ENCODE peak calls at places on chromosomes 12 and 14, in four cellular contexts. H is A549; P is aorta; O is CD4-positive, CD25-positive, alpha-beta regulatory T cell. G is an unnamed sample. For H3K4me1, the result is how much of the 10 kb centered on the place peaks cover.

GRCh38 chr12:14567311-14568195 is at the start of gene PLBD1:
- DNase-seq in H (peak), P (peak), O (no peak), G (peak)

GRCh38 chr12:24948452-24948815 is 467 bp downstream of the BCAT1 start:
- DNase-seq in H (peak), P (no peak), O (no peak), G (no peak)

GRCh38 chr14:23299558-23299957 is 3.1 kb downstream of the PPP1R3E start:
- DNase-seq in H (peak), P (no peak), O (no peak), G (no peak)

GRCh38 chr14:30227436-30227835 is 299.8 kb upstream of the PRKD1 start:
- DNase-seq in H (no peak), P (no peak), O (no peak), G (peak)

GRCh38 chr14:101195309-101195724 is 291.8 kb upstream of the RTL1 start:
- DNase-seq in H (no peak), P (no peak), O (no peak), G (no peak)

GRCh38 chr12:127108360-127109215 is 1158.4 kb upstream of the TMEM132C start:
- DNase-seq in H (peak), P (no peak), O (peak), G (peak)

GRCh38 chr12:28192145-28192544 is 1.9 kb downstream of the CCDC91 start:
- DNase-seq in H (no peak), P (no peak), O (no peak), G (no peak)

GRCh38 chr12:132456944-132457495 is 32.9 kb upstream of the FBRSL1 start:
- DNase-seq in H (no peak), P (no peak), O (no peak), G (peak)

GRCh38 chr12:126727218-126727601 is 1539.8 kb upstream of the TMEM132C start:
- DNase-seq in H (no peak), P (no peak), O (no peak), G (no peak)

GRCh38 chr12:127014079-127014478 is 1252.9 kb upstream of the TMEM132C start:
- DNase-seq in H (no peak), P (no peak), O (no peak), G (no peak)

GRCh38 chr14:100541621-100542560 is 45.3 kb downstream of the BEGAIN start:
- DNase-seq in H (no peak), P (peak), O (no peak), G (peak)

GRCh38 chr14:56342419-56342901 is 224.2 kb downstream of the PELI2 start:
- DNase-seq in H (no peak), P (no peak), O (no peak), G (no peak)

GRCh38 chr12:15788266-15789214 is 648 bp downstream of the EPS8 start:
- DNase-seq in H (peak), P (peak), O (peak), G (peak)

GRCh38 chr12:89376202-89376529 is 23.9 kb upstream of the DUSP6 start:
- DNase-seq in H (no peak), P (no peak), O (no peak), G (no peak)

GRCh38 chr14:98133806-98134205 is 1138.2 kb downstream of the BCL11B start:
- DNase-seq in H (peak), P (no peak), O (no peak), G (no peak)

GRCh38 chr12:78181544-78182162 is 351.0 kb downstream of the NAV3 start:
- DNase-seq in H (peak), P (no peak), O (no peak), G (no peak)

GRCh38 chr12:4700621-4701026 is 19.6 kb upstream of the GALNT8 start:
- DNase-seq in H (no peak), P (no peak), O (no peak), G (peak)

GRCh38 chr12:105352049-105352448 is 21.6 kb downstream of the C12orf75 start:
- DNase-seq in H (no peak), P (no peak), O (no peak), G (no peak)

GRCh38 chr12:116318738-116319050 is 41.2 kb upstream of the MED13L start:
- DNase-seq in H (no peak), P (no peak), O (no peak), G (no peak)

GRCh38 chr12:123061806-123062205 is 81.3 kb downstream of the ARL6IP4 start:
- DNase-seq in H (no peak), P (no peak), O (no peak), G (no peak)

GRCh38 chr14:95156153-95156764 is 1.1 kb downstream of the DICER1 start:
- DNase-seq in H (peak), P (no peak), O (no peak), G (no peak)

GRCh38 chr14:35750202-35750904 is 58.7 kb downstream of the RALGAPA1 start:
- DNase-seq in H (no peak), P (no peak), O (no peak), G (no peak)

GRCh38 chr14:55221186-55221585 is 29.8 kb upstream of the DLGAP5 start:
- DNase-seq in H (no peak), P (no peak), O (no peak), G (no peak)

GRCh38 chr14:96297000-96297399 is 41.0 kb downstream of the BDKRB1 start:
- DNase-seq in H (peak), P (no peak), O (peak), G (no peak)

GRCh38 chr12:106141452-106141851 is 2.7 kb upstream of the NUAK1 start:
- DNase-seq in H (no peak), P (no peak), O (no peak), G (no peak)

GRCh38 chr14:98189521-98189920 is 1082.5 kb downstream of the BCL11B start:
- DNase-seq in H (no peak), P (no peak), O (peak), G (no peak)

GRCh38 chr14:101559624-101560533 is 1.4 kb upstream of the DIO3 start:
- DNase-seq in H (no peak), P (no peak), O (no peak), G (peak)

GRCh38 chr12:14216405-14217294 is 148.8 kb upstream of the ATF7IP start:
- DNase-seq in H (no peak), P (no peak), O (peak), G (no peak)

GRCh38 chr14:49992901-49993335 is 100.0 kb downstream of the ARF6 start:
- DNase-seq in H (peak), P (no peak), O (no peak), G (no peak)

GRCh38 chr12:84913151-84913550 is 552 bp upstream of the SLC6A15 start:
- DNase-seq in H (peak), P (no peak), O (no peak), G (no peak)

GRCh38 chr12:4909397-4909733 is 340 bp upstream of the KCNA1 start:
- DNase-seq in H (no peak), P (peak), O (no peak), G (peak)

GRCh38 chr14:39428118-39428517 is 4.1 kb downstream of the FBXO33 start:
- DNase-seq in H (no peak), P (no peak), O (no peak), G (no peak)

GRCh38 chr14:39430762-39431415 is 1.3 kb downstream of the FBXO33 start:
- DNase-seq in H (peak), P (no peak), O (no peak), G (no peak)

GRCh38 chr14:39425947-39426346 is 6.3 kb downstream of the FBXO33 start:
- DNase-seq in H (no peak), P (no peak), O (no peak), G (no peak)

GRCh38 chr14:39423793-39424192 is 8.4 kb downstream of the FBXO33 start:
- DNase-seq in H (no peak), P (no peak), O (no peak), G (no peak)

DNA sequence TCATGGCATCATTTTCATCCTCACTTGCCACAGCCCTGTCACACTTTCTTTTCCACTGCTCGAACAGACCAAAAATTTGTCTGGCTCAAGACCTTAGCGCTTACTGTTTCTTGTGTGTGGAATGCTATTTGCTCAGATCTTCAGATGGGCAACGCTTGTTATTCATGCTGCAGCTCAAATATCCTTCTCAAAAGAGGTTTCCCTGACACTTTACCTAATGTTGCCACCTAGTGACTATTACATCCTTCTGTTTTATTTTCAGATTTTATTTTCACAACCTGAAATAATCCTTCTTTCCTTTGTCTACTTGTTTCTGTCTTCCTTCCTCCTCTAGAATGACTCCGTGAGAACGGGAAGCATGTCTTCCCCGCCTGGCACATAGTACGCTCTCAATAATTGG is 5.6 kb downstream of the FBXO33 start:
- DNase-seq in H (peak), P (no peak), O (no peak), G (no peak)
- H3K4me3 ChIP-seq in H (no peak), P (no peak), O (peak), G (no peak)

DNA sequence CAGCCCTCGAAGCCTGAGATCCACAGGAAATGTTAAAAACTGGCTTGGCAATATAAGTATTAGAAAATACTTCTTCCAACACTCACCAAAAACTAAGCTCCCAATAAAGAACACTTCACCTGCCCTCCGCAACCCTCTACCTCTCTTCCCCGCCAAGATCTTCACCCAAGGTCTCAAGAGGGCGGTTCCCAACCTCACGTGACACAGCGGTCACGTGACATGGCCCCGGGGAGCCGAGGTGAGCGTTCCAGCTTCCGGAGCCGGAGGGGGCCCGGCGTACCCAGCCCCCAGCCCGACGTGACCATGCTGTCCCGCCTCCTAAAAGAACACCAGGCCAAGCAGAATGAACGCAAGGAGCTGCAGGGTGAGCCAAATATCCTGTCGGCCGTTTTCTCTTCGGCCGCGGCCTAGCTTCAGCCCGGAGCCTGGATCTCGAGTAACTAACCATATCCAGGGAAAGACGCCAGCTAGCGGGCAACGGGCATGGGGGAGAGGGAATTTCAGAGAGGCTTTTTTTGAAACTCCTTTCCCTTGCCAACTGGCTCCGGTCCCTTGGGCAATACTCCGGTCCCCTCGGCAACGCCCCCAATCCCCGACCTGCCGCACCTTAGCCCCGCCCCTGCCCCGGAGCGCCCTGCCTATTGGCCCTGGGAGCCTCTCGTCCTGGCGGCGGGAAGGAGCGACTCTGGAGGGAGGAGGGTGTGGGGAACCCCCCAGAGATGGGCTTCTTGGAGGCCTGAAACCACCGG is at the start of gene BLOC1S1:
- DNase-seq in H (peak), P (peak), O (peak), G (peak)
- H3K4me1 ChIP-seq in H (under half), P (under half), O (under half), G (under half)

DNA sequence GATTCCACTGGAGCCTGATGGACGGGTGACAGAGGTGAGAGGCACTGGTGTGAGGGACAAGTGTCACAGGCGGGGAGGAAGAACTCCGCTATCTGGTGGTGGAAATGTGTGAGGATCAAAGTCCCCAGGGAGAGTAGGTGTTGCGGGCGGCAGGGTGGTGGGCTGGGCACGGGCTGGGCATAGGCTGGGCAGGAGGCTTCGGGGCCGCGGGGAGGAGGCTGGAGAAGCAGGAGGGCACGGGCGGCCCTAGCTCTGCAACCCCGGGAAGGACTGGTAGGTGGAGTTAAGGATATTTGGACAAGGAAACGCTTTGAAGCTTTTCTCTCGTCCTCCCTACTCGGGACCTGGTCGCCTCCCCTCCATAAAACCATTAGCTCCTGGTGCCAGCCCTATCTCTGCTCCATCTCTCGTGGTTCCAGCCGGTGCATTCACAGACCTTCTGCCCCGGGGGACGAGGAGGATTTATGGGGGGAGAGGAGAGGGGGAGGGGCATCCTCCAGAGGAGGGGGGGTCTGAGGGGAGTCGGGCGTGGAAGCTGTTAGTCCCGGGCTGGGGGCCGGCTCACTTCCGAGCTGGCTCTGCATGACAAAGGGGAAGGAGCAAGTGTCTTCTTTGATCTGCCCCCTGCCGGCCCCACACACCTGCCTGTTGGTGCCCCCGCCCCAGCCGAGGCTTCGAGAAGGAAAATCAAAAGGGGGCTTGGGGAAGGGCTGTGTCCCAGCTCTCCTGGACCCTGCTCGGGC is 478 bp downstream of the WNT5B start:
- DNase-seq in H (no peak), P (peak), O (no peak), G (no peak)
- H3K4me3 ChIP-seq in H (peak), P (peak), O (no peak), G (peak)

DNA sequence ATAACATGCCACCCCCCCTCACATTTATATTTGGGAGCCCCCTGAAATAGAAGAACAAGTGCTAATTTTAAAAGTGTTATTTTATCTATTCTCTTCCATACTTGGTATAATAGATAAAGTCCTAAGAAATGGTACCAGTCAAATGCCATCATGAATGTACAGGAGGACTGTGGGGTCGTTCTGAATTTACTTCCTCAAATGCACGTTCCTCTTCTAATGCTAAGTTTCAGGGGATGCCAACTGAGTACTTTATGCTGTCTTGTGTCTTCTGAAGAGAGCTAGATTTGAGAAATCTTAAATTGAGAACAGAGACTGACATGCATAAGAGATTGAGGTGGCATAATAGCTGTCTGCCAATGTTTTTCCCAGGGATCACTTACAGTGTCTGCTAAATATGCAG is 59.0 kb downstream of the CFAP54 start:
- DNase-seq in H (no peak), P (no peak), O (no peak), G (no peak)
- H3K4me1 ChIP-seq in H (under half), P (under half), O (under half), G (under half)

GRCh38 chr14:91078095-91078737 is 17.8 kb upstream of the RPS6KA5 start:
- DNase-seq in H (no peak), P (no peak), O (peak), G (no peak)

GRCh38 chr14:91070572-91070971 is 10.1 kb upstream of the RPS6KA5 start:
- DNase-seq in H (no peak), P (no peak), O (no peak), G (no peak)

GRCh38 chr14:91075553-91075952 is 15.1 kb upstream of the RPS6KA5 start:
- DNase-seq in H (no peak), P (no peak), O (no peak), G (no peak)
- H3K4me3 ChIP-seq in H (no peak), P (no peak), O (no peak), G (no peak)

DNA sequence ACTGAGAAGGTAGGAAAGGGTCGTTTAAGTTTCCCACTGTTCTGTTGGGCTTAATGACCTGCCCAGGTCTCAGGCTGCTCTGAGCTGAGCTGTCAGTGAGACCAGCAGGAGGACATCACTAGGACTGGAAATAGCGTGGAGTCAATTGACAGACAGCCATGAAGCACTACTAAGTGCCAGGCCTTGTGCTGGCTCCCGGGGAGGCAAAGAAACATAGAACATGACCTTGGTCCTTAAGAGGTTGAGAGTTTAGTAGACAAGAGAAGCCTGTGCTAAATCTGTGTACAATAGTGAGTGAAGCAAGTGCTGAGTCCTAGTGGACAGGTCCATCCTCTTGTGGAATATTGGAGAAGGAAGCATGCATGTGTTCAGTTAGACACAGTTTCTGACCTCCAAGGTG is 239.2 kb downstream of the CACNA1C start:
- DNase-seq in H (no peak), P (no peak), O (no peak), G (no peak)
- H3K4me1 ChIP-seq in H (under half), P (under half), O (under half), G (under half)

DNA sequence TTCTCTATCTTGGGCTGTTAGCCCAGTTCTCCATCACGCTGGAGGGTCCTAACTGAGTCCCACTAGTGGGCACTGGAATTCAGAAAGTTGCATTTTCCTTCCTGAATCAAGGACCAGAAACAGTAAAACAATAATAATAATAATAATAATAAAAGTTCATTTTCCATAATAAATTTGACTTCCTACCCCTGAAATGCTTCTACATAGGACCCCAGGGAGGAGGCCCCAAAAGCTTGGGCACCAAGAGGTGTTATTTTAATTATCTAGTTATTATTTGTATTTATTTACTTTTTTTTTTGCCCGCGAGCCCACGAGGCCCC is 12.4 kb downstream of the SCNN1A start:
- DNase-seq in H (no peak), P (no peak), O (no peak), G (no peak)
- H3K4me3 ChIP-seq in H (peak), P (peak), O (no peak), G (peak)